ENCODE peak calls at places on chromosome 18, in seven cellular contexts. W, E, V, Y, S, T and P are unnamed samples.

GRCh38 chr18:75068682-75069435 is 140.1 kb downstream of the PTGR3 start:
- DNase-seq in V (no peak), S (no peak), E (no peak), Y (no peak), W (no peak), T (no peak), P (peak; percentile 47)

GRCh38 chr18:39199231-39199855 is 1633.7 kb upstream of the CELF4 start:
- DNase-seq in S (no peak), T (no peak), V (no peak), Y (no peak), E (no peak), W (no peak), P (no peak)

GRCh38 chr18:41378628-41379027 is 576.4 kb upstream of the PIK3C3 start:
- DNase-seq in E (no peak), Y (no peak), W (peak; percentile 15), V (peak; percentile 39), T (no peak), S (no peak), P (peak; percentile 32)

GRCh38 chr18:61096231-61096630 is 237.0 kb upstream of the CDH20 start:
- DNase-seq in S (no peak), E (no peak), W (no peak), T (no peak), Y (no peak), V (no peak), P (no peak)

GRCh38 chr18:48153641-48154481 is 223.4 kb upstream of the SMAD2 start:
- DNase-seq in T (no peak), V (no peak), W (no peak), E (no peak), Y (peak; percentile 85), S (no peak), P (no peak)

GRCh38 chr18:36711813-36712444 is 116.9 kb downstream of the TPGS2 start:
- DNase-seq in E (no peak), S (no peak), V (no peak), Y (peak; percentile 42), W (no peak), T (no peak), P (peak; percentile 54)

GRCh38 chr18:44098551-44099098 is 582.1 kb upstream of the SETBP1 start:
- DNase-seq in T (no peak), V (peak; percentile 2), S (no peak), W (no peak), Y (no peak), E (no peak), P (peak; percentile 56)

GRCh38 chr18:13530879-13531387 is 195.4 kb downstream of the FAM210A start:
- DNase-seq in S (peak; percentile 89), T (no peak), E (no peak), W (peak; percentile 8), V (peak; percentile 57), Y (no peak), P (no peak)

GRCh38 chr18:74282359-74283254 is 9.2 kb downstream of the CYB5A start:
- DNase-seq in W (no peak), T (peak; percentile 28), V (no peak), S (no peak), Y (peak; percentile 86), E (no peak), P (no peak)

GRCh38 chr18:74013955-74014354 is 133.7 kb downstream of the FBXO15 start:
- DNase-seq in S (no peak), W (no peak), E (no peak), T (no peak), Y (peak; percentile 75), V (no peak), P (peak; percentile 78)

GRCh38 chr18:55838322-55838721 is 250.3 kb upstream of the TCF4 start:
- DNase-seq in E (no peak), V (no peak), W (no peak), T (no peak), Y (no peak), S (no peak), P (no peak)

GRCh38 chr18:8765692-8766463 is 60.5 kb downstream of the MTCL1 start:
- DNase-seq in W (no peak), V (peak; percentile 40), Y (no peak), T (no peak), E (no peak), S (no peak), P (no peak)

GRCh38 chr18:57585421-57585820 is 1.1 kb downstream of the FECH start:
- DNase-seq in V (no peak), S (no peak), W (peak; percentile 33), T (no peak), E (no peak), Y (no peak), P (no peak)

GRCh38 chr18:39057423-39058057 is 1491.9 kb upstream of the CELF4 start:
- DNase-seq in S (no peak), E (no peak), T (no peak), W (no peak), Y (peak; percentile 43), V (no peak), P (peak; percentile 78)

GRCh38 chr18:10508546-10508945 is 17.3 kb upstream of the NAPG start:
- DNase-seq in Y (no peak), T (no peak), S (no peak), W (no peak), E (no peak), V (no peak), P (no peak)

GRCh38 chr18:11989966-11990380 is 8.7 kb downstream of the IMPA2 start:
- DNase-seq in T (no peak), E (no peak), W (no peak), Y (peak; percentile 40), V (peak; percentile 47), S (peak; percentile 63), P (no peak)

GRCh38 chr18:11658989-11659388 is 30.1 kb upstream of the GNAL start:
- DNase-seq in W (no peak), S (no peak), Y (no peak), V (no peak), T (peak; percentile 46), E (no peak), P (peak; percentile 75)

GRCh38 chr18:1872274-1872673 is 699.0 kb downstream of the METTL4 start:
- DNase-seq in W (no peak), Y (no peak), T (no peak), S (no peak), E (no peak), V (no peak), P (no peak)
- H3K27ac ChIP-seq in W (no peak overlapping the region), Y (no peak overlapping the region), T (no peak overlapping the region), S (no peak overlapping the region), E (no peak overlapping the region), V (no peak overlapping the region), P (no peak overlapping the region)

GRCh38 chr18:22320155-22320554 is 97.6 kb downstream of the CTAGE1 start:
- DNase-seq in V (no peak), T (no peak), Y (no peak), E (no peak), W (no peak), S (no peak), P (no peak)

GRCh38 chr18:22322251-22322691 is 95.4 kb downstream of the CTAGE1 start:
- DNase-seq in T (peak; percentile 39), W (no peak), V (no peak), Y (no peak), E (no peak), S (no peak), P (no peak)

GRCh38 chr18:22320736-22321135 is 97.0 kb downstream of the CTAGE1 start:
- DNase-seq in E (no peak), S (no peak), T (no peak), Y (no peak), V (no peak), W (no peak), P (no peak)

GRCh38 chr18:22314406-22314805 is 103.3 kb downstream of the CTAGE1 start:
- DNase-seq in V (no peak), E (no peak), Y (no peak), T (no peak), S (peak; percentile 86), W (no peak), P (peak; percentile 52)

DNA sequence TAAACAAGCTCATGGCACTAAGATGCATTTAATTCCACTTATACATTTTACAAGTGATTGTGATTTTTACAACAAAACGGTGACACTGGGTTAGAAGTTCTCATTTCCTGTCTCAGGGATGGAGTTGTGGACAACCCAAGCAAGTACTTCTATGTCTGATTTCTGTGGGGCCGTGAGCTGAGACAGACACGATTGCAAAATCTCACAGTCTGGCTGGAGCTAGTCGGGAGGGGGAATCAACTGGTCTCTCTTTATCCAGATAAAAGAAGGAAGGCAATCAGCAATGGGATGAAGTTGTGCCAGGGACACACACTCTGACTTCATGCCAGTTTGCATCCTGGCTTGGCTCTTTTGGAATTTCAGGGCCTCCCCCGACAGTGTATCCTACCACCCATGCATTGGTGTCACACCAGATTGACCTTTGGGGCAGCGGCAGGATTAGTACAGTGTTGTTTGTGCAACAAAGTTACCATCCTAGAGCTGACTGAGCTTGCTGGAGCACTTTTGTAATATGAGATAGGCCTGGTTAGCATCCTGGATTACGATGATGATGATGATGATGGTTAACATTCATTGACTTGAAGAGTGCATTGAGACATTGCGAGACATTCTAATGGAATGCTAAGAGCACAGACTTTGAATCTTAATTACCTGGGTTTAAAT is 98.8 kb downstream of the CTAGE1 start:
- DNase-seq in T (no peak), V (no peak), W (no peak), S (peak; percentile 59), E (no peak), Y (peak; percentile 40), P (no peak)
- H3K27me3 ChIP-seq in T (no peaks in the 10 kb centered on the region), V (no peaks in the 10 kb centered on the region), W (no peaks in the 10 kb centered on the region), S (no peaks in the 10 kb centered on the region), E (no peaks in the 10 kb centered on the region), Y (no peaks in the 10 kb centered on the region), P (peaks cover 18% of the 10 kb centered on the region)

GRCh38 chr18:26190506-26190905 is 35.7 kb upstream of the TAF4B start:
- DNase-seq in W (no peak), S (no peak), T (no peak), V (no peak), E (peak; percentile 23), Y (no peak), P (no peak)
- H3K27ac ChIP-seq in W (no peak overlapping the region), S (no peak overlapping the region), T (no peak overlapping the region), V (no peak overlapping the region), E (peak overlapping the region; percentile 35), Y (no peak overlapping the region), P (no peak overlapping the region)

GRCh38 chr18:76584414-76585310 is 89.6 kb upstream of the ZNF516 start:
- DNase-seq in E (no peak), V (no peak), S (no peak), T (no peak), Y (no peak), W (no peak), P (no peak)

GRCh38 chr18:76578571-76579300 is 83.7 kb upstream of the ZNF516 start:
- DNase-seq in Y (no peak), T (no peak), S (no peak), W (no peak), E (no peak), V (no peak), P (no peak)

GRCh38 chr18:76580288-76580962 is 85.4 kb upstream of the ZNF516 start:
- DNase-seq in S (no peak), V (no peak), Y (no peak), T (no peak), E (no peak), W (no peak), P (no peak)

GRCh38 chr18:76581261-76581660 is 86.2 kb upstream of the ZNF516 start:
- DNase-seq in T (no peak), W (no peak), Y (no peak), V (no peak), E (no peak), S (no peak), P (no peak)

DNA sequence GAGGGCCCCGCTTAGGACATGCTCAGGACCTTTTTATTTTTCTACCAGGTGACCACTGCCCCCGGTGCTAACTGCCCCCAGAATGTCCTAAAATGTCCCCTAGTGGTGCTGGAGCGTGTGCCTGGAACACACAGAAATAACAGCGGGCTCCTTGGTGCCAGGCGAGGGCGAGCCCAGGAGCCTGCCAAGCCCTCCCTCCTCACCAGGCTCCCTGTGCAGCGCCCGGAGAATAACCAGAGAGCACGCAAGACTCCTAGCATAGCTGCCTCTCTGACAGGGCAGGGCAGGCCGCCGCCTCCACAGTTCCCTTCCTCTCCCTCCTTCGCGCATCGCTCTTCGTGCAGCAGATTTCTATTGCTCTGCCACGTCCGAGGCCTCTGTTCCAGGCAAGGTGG is 84.3 kb upstream of the ZNF516 start:
- DNase-seq in W (no peak), T (no peak), E (no peak), V (no peak), Y (no peak), S (no peak), P (no peak)
- H3K27me3 ChIP-seq in W (no peaks in the 10 kb centered on the region), T (no peaks in the 10 kb centered on the region), E (no peaks in the 10 kb centered on the region), V (no peaks in the 10 kb centered on the region), Y (no peaks in the 10 kb centered on the region), S (no peaks in the 10 kb centered on the region), P (peaks cover 12% of the 10 kb centered on the region)